ENCODE peak calls at places on chromosomes 3 and 15, in eight cellular contexts. One of them, this sample, is unnamed.

GRCh38 chr3:54830658-54831057 is 97.2 kb downstream of the LRTM1 start:
- DNase-seq in ovary: no peak
- DNase-seq in HepG2: peak
- DNase-seq in body of pancreas: no peak
- DNase-seq in thyroid gland: no peak
- DNase-seq in right lobe of liver: no peak
- DNase-seq in uterus: no peak
- DNase-seq in IMR-90: peak
- DNase-seq in this sample: no peak

GRCh38 chr15:52010633-52011595 is 8.1 kb upstream of the MAPK6 start:
- DNase-seq in body of pancreas: peak
- DNase-seq in uterus: peak
- DNase-seq in right lobe of liver: no peak
- DNase-seq in IMR-90: peak
- DNase-seq in thyroid gland: peak
- DNase-seq in HepG2: peak
- DNase-seq in ovary: no peak
- DNase-seq in this sample: peak

GRCh38 chr3:57952208-57952631 is 56.0 kb upstream of the FLNB start:
- DNase-seq in HepG2: peak
- DNase-seq in thyroid gland: peak
- DNase-seq in ovary: peak
- DNase-seq in IMR-90: peak
- DNase-seq in right lobe of liver: no peak
- DNase-seq in body of pancreas: peak
- DNase-seq in uterus: peak
- DNase-seq in this sample: peak

GRCh38 chr15:75706682-75706954 is 6.0 kb downstream of the CSPG4 start:
- DNase-seq in uterus: no peak
- DNase-seq in HepG2: no peak
- DNase-seq in ovary: no peak
- DNase-seq in right lobe of liver: no peak
- DNase-seq in thyroid gland: no peak
- DNase-seq in body of pancreas: no peak
- DNase-seq in IMR-90: no peak
- DNase-seq in this sample: peak

GRCh38 chr3:125606291-125606690 is 11.0 kb upstream of the OSBPL11 start:
- DNase-seq in IMR-90: no peak
- DNase-seq in uterus: no peak
- DNase-seq in right lobe of liver: no peak
- DNase-seq in HepG2: no peak
- DNase-seq in body of pancreas: no peak
- DNase-seq in thyroid gland: no peak
- DNase-seq in ovary: no peak
- DNase-seq in this sample: no peak

GRCh38 chr15:63864186-63864585 is 30.4 kb upstream of the HERC1 start:
- DNase-seq in uterus: no peak
- DNase-seq in right lobe of liver: no peak
- DNase-seq in thyroid gland: no peak
- DNase-seq in ovary: no peak
- DNase-seq in HepG2: no peak
- DNase-seq in body of pancreas: no peak
- DNase-seq in IMR-90: no peak
- DNase-seq in this sample: no peak

GRCh38 chr3:138972941-138973340 is 25.9 kb downstream of the FOXL2NB start:
- DNase-seq in body of pancreas: no peak
- DNase-seq in HepG2: no peak
- DNase-seq in uterus: no peak
- DNase-seq in IMR-90: no peak
- DNase-seq in thyroid gland: no peak
- DNase-seq in ovary: no peak
- DNase-seq in right lobe of liver: no peak
- DNase-seq in this sample: no peak

GRCh38 chr15:49103002-49103401 is 52.4 kb downstream of the COPS2 start:
- DNase-seq in HepG2: no peak
- DNase-seq in thyroid gland: no peak
- DNase-seq in right lobe of liver: no peak
- DNase-seq in body of pancreas: no peak
- DNase-seq in IMR-90: peak
- DNase-seq in ovary: no peak
- DNase-seq in uterus: no peak
- DNase-seq in this sample: no peak

GRCh38 chr15:90087454-90088154 is 14.7 kb downstream of the IDH2 start:
- DNase-seq in HepG2: peak
- DNase-seq in right lobe of liver: peak
- DNase-seq in thyroid gland: no peak
- DNase-seq in body of pancreas: peak
- DNase-seq in ovary: peak
- DNase-seq in IMR-90: peak
- DNase-seq in uterus: no peak
- DNase-seq in this sample: no peak

DNA sequence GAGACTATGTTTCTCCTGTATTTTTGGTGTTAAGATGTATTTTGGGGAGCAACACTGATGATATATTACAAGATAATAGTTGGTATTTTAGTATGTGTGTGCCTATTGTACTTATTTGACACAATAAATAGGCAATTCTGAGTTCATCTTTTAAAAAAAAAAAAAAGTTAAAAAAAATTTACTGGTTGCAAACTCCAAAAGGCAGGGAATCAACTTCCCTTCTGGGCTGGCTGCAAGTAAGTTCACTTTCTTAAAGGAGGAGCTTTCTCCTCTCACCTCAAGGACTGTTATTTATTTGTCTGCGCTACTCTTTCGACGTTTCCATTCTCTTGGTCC is 335 bp upstream of the VPS8 start:
- DNase-seq in ovary: no peak
- DNase-seq in right lobe of liver: no peak
- DNase-seq in uterus: no peak
- DNase-seq in HepG2: no peak
- DNase-seq in body of pancreas: no peak
- DNase-seq in thyroid gland: no peak
- DNase-seq in IMR-90: no peak
- DNase-seq in this sample: no peak
- H3K4me3 ChIP-seq in ovary: peak
- H3K4me3 ChIP-seq in right lobe of liver: peak
- H3K4me3 ChIP-seq in uterus: peak
- H3K4me3 ChIP-seq in HepG2: peak
- H3K4me3 ChIP-seq in body of pancreas: no peak
- H3K4me3 ChIP-seq in thyroid gland: no peak
- H3K4me3 ChIP-seq in IMR-90: peak
- H3K4me3 ChIP-seq in this sample: peak

GRCh38 chr3:129313415-129313982 is 34.8 kb downstream of the HMCES start:
- DNase-seq in ovary: peak
- DNase-seq in HepG2: no peak
- DNase-seq in uterus: no peak
- DNase-seq in body of pancreas: peak
- DNase-seq in thyroid gland: no peak
- DNase-seq in right lobe of liver: no peak
- DNase-seq in IMR-90: peak
- DNase-seq in this sample: no peak
- TF ChIP-seq POLR2A in ovary: no peak
- TF ChIP-seq POLR2A in HepG2: no peak
- TF ChIP-seq POLR2A in uterus: no peak
- TF ChIP-seq POLR2A in body of pancreas: peak
- TF ChIP-seq POLR2A in thyroid gland: no peak
- TF ChIP-seq POLR2A in right lobe of liver: no peak
- TF ChIP-seq POLR2A in IMR-90: no peak
- TF ChIP-seq POLR2A in this sample: no peak

DNA sequence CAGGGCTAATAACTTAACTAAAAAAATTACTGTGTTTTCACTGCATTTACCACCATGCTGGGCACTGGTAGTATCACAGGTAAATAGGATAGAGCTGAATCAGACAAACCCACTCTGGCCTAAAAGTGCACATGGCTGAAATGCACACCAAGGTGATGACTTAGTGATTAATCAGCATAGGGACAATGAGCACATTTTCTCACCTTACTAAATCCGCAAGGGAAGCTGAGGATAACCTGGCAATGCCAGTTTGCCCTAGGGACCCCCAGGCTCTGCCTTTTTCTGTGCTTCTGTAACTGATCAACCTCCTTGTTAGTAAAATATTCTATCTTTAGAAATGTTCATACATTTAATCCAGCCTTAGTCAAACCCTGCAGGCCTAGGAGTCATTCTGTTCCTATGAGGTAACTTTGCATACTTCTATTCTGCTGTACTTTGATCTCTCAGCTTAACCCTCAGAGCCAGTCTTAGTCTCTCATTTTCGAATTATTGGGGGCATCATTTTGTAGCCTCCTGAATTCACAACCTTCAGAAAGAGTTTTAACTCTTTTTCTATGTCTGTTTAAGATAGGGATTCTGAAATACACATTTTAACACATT is 562.9 kb upstream of the KCNMB2 start:
- DNase-seq in uterus: no peak
- DNase-seq in IMR-90: peak
- DNase-seq in thyroid gland: no peak
- DNase-seq in right lobe of liver: no peak
- DNase-seq in HepG2: no peak
- DNase-seq in ovary: no peak
- DNase-seq in body of pancreas: no peak
- DNase-seq in this sample: no peak
- H3K27ac ChIP-seq in uterus: no peak
- H3K27ac ChIP-seq in IMR-90: no peak
- H3K27ac ChIP-seq in thyroid gland: no peak
- H3K27ac ChIP-seq in right lobe of liver: no peak
- H3K27ac ChIP-seq in HepG2: no peak
- H3K27ac ChIP-seq in ovary: no peak
- H3K27ac ChIP-seq in body of pancreas: no peak
- H3K27ac ChIP-seq in this sample: no peak

GRCh38 chr3:44058022-44058867 is 183.4 kb upstream of the TOPAZ1 start:
- DNase-seq in uterus: no peak
- DNase-seq in ovary: no peak
- DNase-seq in right lobe of liver: no peak
- DNase-seq in thyroid gland: peak
- DNase-seq in body of pancreas: no peak
- DNase-seq in IMR-90: peak
- DNase-seq in HepG2: no peak
- DNase-seq in this sample: no peak
- H3K4me3 ChIP-seq in uterus: no peak
- H3K4me3 ChIP-seq in ovary: no peak
- H3K4me3 ChIP-seq in right lobe of liver: no peak
- H3K4me3 ChIP-seq in thyroid gland: no peak
- H3K4me3 ChIP-seq in body of pancreas: no peak
- H3K4me3 ChIP-seq in IMR-90: no peak
- H3K4me3 ChIP-seq in HepG2: no peak
- H3K4me3 ChIP-seq in this sample: no peak

GRCh38 chr15:56464893-56465520 is at the start of gene MNS1:
- DNase-seq in right lobe of liver: peak
- DNase-seq in thyroid gland: peak
- DNase-seq in HepG2: peak
- DNase-seq in uterus: peak
- DNase-seq in IMR-90: peak
- DNase-seq in ovary: peak
- DNase-seq in body of pancreas: peak
- DNase-seq in this sample: peak
- TF ChIP-seq POLR2A in right lobe of liver: no peak
- TF ChIP-seq POLR2A in thyroid gland: no peak
- TF ChIP-seq POLR2A in HepG2: no peak
- TF ChIP-seq POLR2A in uterus: no peak
- TF ChIP-seq POLR2A in IMR-90: no peak
- TF ChIP-seq POLR2A in ovary: no peak
- TF ChIP-seq POLR2A in body of pancreas: peak
- TF ChIP-seq POLR2A in this sample: no peak

GRCh38 chr15:88256261-88257230 is at the start of gene NTRK3:
- DNase-seq in right lobe of liver: no peak
- DNase-seq in uterus: peak
- DNase-seq in HepG2: no peak
- DNase-seq in body of pancreas: no peak
- DNase-seq in ovary: no peak
- DNase-seq in IMR-90: no peak
- DNase-seq in thyroid gland: peak
- DNase-seq in this sample: no peak

GRCh38 chr15:88255109-88255495 is 1.4 kb downstream of the NTRK3 start:
- DNase-seq in body of pancreas: no peak
- DNase-seq in HepG2: no peak
- DNase-seq in IMR-90: no peak
- DNase-seq in right lobe of liver: no peak
- DNase-seq in uterus: no peak
- DNase-seq in ovary: no peak
- DNase-seq in thyroid gland: no peak
- DNase-seq in this sample: no peak

GRCh38 chr15:88255496-88256171 is 905 bp downstream of the NTRK3 start:
- DNase-seq in IMR-90: peak
- DNase-seq in thyroid gland: peak
- DNase-seq in ovary: peak
- DNase-seq in body of pancreas: peak
- DNase-seq in right lobe of liver: peak
- DNase-seq in uterus: peak
- DNase-seq in HepG2: no peak
- DNase-seq in this sample: no peak

GRCh38 chr15:88257311-88257901 is 867 bp upstream of the NTRK3 start:
- DNase-seq in uterus: no peak
- DNase-seq in ovary: no peak
- DNase-seq in body of pancreas: no peak
- DNase-seq in IMR-90: no peak
- DNase-seq in HepG2: no peak
- DNase-seq in right lobe of liver: no peak
- DNase-seq in thyroid gland: no peak
- DNase-seq in this sample: no peak

DNA sequence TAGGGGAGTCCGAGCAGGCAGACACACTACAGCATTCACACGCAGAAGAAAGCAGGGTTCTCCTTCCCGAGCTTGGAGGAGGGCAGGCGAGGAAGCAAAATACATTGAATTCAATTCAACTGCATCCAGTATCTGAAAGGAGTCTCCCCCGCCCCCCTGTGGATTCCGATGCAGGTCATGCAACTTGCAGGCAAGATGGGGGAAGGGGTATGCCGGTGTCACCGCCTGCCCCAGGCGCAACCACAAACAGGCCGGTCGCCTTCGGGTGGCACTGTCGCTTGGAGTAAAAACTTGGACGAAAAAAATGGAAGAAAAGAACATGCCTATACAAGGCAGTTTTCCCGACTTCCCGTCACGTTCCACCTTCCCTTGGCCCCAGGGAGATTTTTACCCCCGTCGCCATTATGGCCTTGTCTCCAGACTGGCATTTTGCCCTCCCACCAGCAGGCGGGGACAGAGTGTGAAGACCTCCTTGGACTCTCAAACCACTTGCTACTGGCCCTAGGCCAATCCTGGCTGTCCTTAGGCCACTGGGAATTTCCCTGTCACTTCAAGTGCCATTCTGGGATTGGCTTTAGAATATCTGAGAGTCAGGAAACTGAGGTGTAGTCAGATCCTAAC is 1.6 kb upstream of the NTRK3 start:
- DNase-seq in right lobe of liver: no peak
- DNase-seq in uterus: no peak
- DNase-seq in body of pancreas: peak
- DNase-seq in IMR-90: no peak
- DNase-seq in HepG2: peak
- DNase-seq in thyroid gland: peak
- DNase-seq in ovary: no peak
- DNase-seq in this sample: no peak
- H3K27ac ChIP-seq in right lobe of liver: no peak
- H3K27ac ChIP-seq in uterus: no peak
- H3K27ac ChIP-seq in body of pancreas: no peak
- H3K27ac ChIP-seq in IMR-90: no peak
- H3K27ac ChIP-seq in HepG2: no peak
- H3K27ac ChIP-seq in thyroid gland: no peak
- H3K27ac ChIP-seq in ovary: no peak
- H3K27ac ChIP-seq in this sample: no peak